ENCODE peak calls at places on chromosome 10, in ten cellular contexts. W is uterus, A is endothelial cell of umbilical vein, G is body of pancreas, P is prostate gland, F is GM12892, V is GM12891, S is Peyer's patch, I is tibial nerve, C is heart left ventricle. Y is an unnamed sample.

GRCh38 chr10:106560925-106561640 is 603.4 kb downstream of the SORCS1 start:
- DNase-seq in I (no peak), V (no peak), A (no peak), S (no peak), C (no peak), P (no peak), W (no peak), G (no peak), F (no peak), Y (no peak)

GRCh38 chr10:6101181-6101580 is 12.3 kb downstream of the RBM17 start:
- DNase-seq in P (no peak), G (no peak), I (no peak), W (no peak), S (no peak), V (no peak), F (no peak), A (no peak), C (no peak), Y (no peak)

GRCh38 chr10:48944171-48944570 is 4.5 kb upstream of the LRRC18 start:
- DNase-seq in P (no peak), I (no peak), C (no peak), A (no peak), W (no peak), G (no peak), F (no peak), S (no peak), V (no peak), Y (no peak)

GRCh38 chr10:90871761-90872647 is at the start of gene RPP30:
- DNase-seq in G (peak; percentile 79), W (peak; percentile 76), P (peak; percentile 82), C (peak; percentile 86), A (peak; percentile 92), S (peak; percentile 85), V (peak; percentile 50), F (peak; percentile 52), I (peak; percentile 83), Y (peak; percentile 70)

GRCh38 chr10:126140746-126141273 is 244.4 kb downstream of the FANK1 start:
- DNase-seq in F (no peak), A (no peak), V (no peak), S (no peak), C (no peak), G (no peak), W (no peak), P (no peak), I (no peak), Y (no peak)

GRCh38 chr10:121005948-121006587 is 154.9 kb downstream of the WDR11 start:
- DNase-seq in P (no peak), W (no peak), S (no peak), C (no peak), V (no peak), I (no peak), F (no peak), A (no peak), G (no peak), Y (no peak)

GRCh38 chr10:73968101-73968515 is 29.8 kb upstream of the VCL start:
- DNase-seq in F (no peak), S (no peak), C (no peak), G (no peak), W (no peak), I (no peak), A (peak; percentile 67), V (no peak), P (no peak), Y (no peak)

GRCh38 chr10:52818019-52818418 is 45.4 kb upstream of the MBL2 start:
- DNase-seq in W (no peak), F (peak; percentile 5), C (no peak), P (no peak), I (no peak), A (peak; percentile 58), G (no peak), V (peak; percentile 4), S (no peak), Y (peak; percentile 3)

GRCh38 chr10:116254422-116255152 is 18.4 kb downstream of the GFRA1 start:
- DNase-seq in I (no peak), V (no peak), S (no peak), C (no peak), W (no peak), P (no peak), F (no peak), G (no peak), A (no peak), Y (no peak)

GRCh38 chr10:59814878-59815277 is 61.6 kb upstream of the MRLN start:
- DNase-seq in I (no peak), C (no peak), V (no peak), A (no peak), P (no peak), F (no peak), S (no peak), W (no peak), G (no peak), Y (no peak)

GRCh38 chr10:84205049-84205852 is 10.9 kb downstream of the CDHR1 start:
- DNase-seq in C (peak; percentile 49), S (peak; percentile 26), A (peak; percentile 39), F (peak; percentile 50), G (no peak), P (peak; percentile 34), W (no peak), V (peak; percentile 55), I (no peak), Y (peak; percentile 81)

GRCh38 chr10:60714242-60714641 is 64.0 kb upstream of the CDK1 start:
- DNase-seq in A (no peak), I (no peak), G (no peak), P (no peak), F (no peak), V (no peak), W (no peak), C (no peak), S (no peak), Y (no peak)

GRCh38 chr10:13912111-13912510 is 325.3 kb downstream of the PRPF18 start:
- DNase-seq in G (no peak), P (no peak), F (no peak), C (no peak), V (no peak), A (no peak), W (no peak), S (no peak), I (no peak), Y (no peak)

GRCh38 chr10:16652154-16652553 is 130.5 kb upstream of the C1QL3 start:
- DNase-seq in A (no peak), G (no peak), V (no peak), S (no peak), W (no peak), I (no peak), C (no peak), F (no peak), P (no peak), Y (no peak)

GRCh38 chr10:125256026-125256425 is 95.7 kb upstream of the CTBP2 start:
- DNase-seq in C (no peak), F (no peak), G (no peak), P (no peak), I (no peak), V (no peak), S (no peak), A (no peak), W (no peak), Y (no peak)

GRCh38 chr10:118017071-118017740 is 29.5 kb downstream of the RAB11FIP2 start:
- DNase-seq in S (no peak), G (no peak), I (no peak), W (no peak), F (no peak), V (no peak), P (no peak), C (no peak), A (no peak), Y (no peak)

GRCh38 chr10:112765717-112766235 is 184.3 kb upstream of the TCF7L2 start:
- DNase-seq in G (no peak), A (no peak), I (no peak), C (no peak), P (no peak), W (no peak), S (no peak), F (no peak), V (no peak), Y (no peak)

GRCh38 chr10:15725603-15726002 is 5.9 kb upstream of the ITGA8 start:
- DNase-seq in G (no peak), S (no peak), A (peak; percentile 49), V (no peak), F (no peak), C (no peak), W (peak; percentile 31), I (peak; percentile 43), P (peak; percentile 29), Y (peak; percentile 26)

GRCh38 chr10:73887038-73888015 is 13.0 kb upstream of the CAMK2G start:
- DNase-seq in C (peak; percentile 91), W (peak; percentile 74), I (peak; percentile 52), P (peak; percentile 85), S (no peak), G (peak; percentile 75), V (no peak), F (no peak), A (peak; percentile 64), Y (peak; percentile 83)

GRCh38 chr10:110918633-110919348 is at the start of gene BBIP1:
- DNase-seq in F (peak; percentile 74), C (no peak), I (peak; percentile 98), S (no peak), W (no peak), V (peak; percentile 60), G (no peak), A (peak; percentile 100), P (no peak), Y (peak; percentile 81)
- TF ChIP-seq POLR2A in F (peak; percentile 82), C (no peak), I (no peak), S (peak; percentile 47), W (peak; percentile 63), V (peak; percentile 71), G (peak; percentile 88), A (peak; percentile 91), P (peak; percentile 48), Y (peak; percentile 67)

GRCh38 chr10:114024876-114025609 is 18.6 kb upstream of the ADRB1 start:
- DNase-seq in G (no peak), F (peak; percentile 25), S (no peak), I (peak; percentile 23), V (no peak), P (no peak), W (no peak), A (no peak), C (no peak), Y (no peak)
- TF ChIP-seq POLR2A in G (no peak), F (peak; percentile 73), S (no peak), I (no peak), V (peak; percentile 75), P (no peak), W (no peak), A (no peak), C (no peak), Y (no peak)

GRCh38 chr10:71815515-71816130 is 35.4 kb downstream of the PSAP start:
- DNase-seq in C (peak; percentile 23), V (no peak), I (no peak), F (no peak), P (no peak), S (no peak), W (no peak), A (no peak), G (no peak), Y (no peak)
- TF ChIP-seq POLR2A in C (no peak), V (no peak), I (no peak), F (no peak), P (no peak), S (no peak), W (no peak), A (no peak), G (no peak), Y (no peak)

GRCh38 chr10:12348870-12349627 is at the start of gene CAMK1D:
- DNase-seq in G (peak; percentile 87), A (peak; percentile 40), I (peak; percentile 57), F (peak; percentile 74), W (peak; percentile 77), C (peak; percentile 78), V (peak; percentile 74), S (peak; percentile 88), P (peak; percentile 77), Y (peak; percentile 64)
- TF ChIP-seq POLR2A in G (peak; percentile 70), A (no peak), I (peak; percentile 49), F (peak; percentile 74), W (no peak), C (no peak), V (peak; percentile 73), S (no peak), P (peak; percentile 49), Y (peak; percentile 50)

GRCh38 chr10:72297281-72297967 is 23.7 kb downstream of the DDIT4 start:
- DNase-seq in I (peak; percentile 76), W (peak; percentile 87), C (peak; percentile 91), S (peak; percentile 95), G (peak; percentile 68), A (peak; percentile 85), P (peak; percentile 48), F (no peak), V (peak; percentile 60), Y (no peak)
- TF ChIP-seq POLR2A in I (no peak), W (no peak), C (no peak), S (peak; percentile 17), G (no peak), A (no peak), P (peak; percentile 11), F (peak; percentile 89), V (peak; percentile 84), Y (no peak)

Y was measured in H54.